ENCODE peak calls at places on chromosomes 6 and 20, in eight cellular contexts. U, K, B, T, O, I, F and R are unnamed samples.

GRCh38 chr6:144104898-144105487 is 9.6 kb upstream of the SF3B5 start:
- DNase-seq in U (peak), K (no peak), B (no peak), T (no peak), O (peak), I (peak), F (peak), R (no peak)

GRCh38 chr6:70082830-70083229 is 216.5 kb downstream of the COL19A1 start:
- DNase-seq in U (no peak), K (no peak), B (no peak), T (no peak), O (no peak), I (no peak), F (no peak), R (no peak)

GRCh38 chr6:128494440-128494839 is 26.0 kb downstream of the PTPRK start:
- DNase-seq in U (no peak), K (no peak), B (no peak), T (no peak), O (no peak), I (peak), F (no peak), R (no peak)

GRCh38 chr6:12527339-12527738 is 189.2 kb upstream of the PHACTR1 start:
- DNase-seq in U (no peak), K (no peak), B (no peak), T (no peak), O (no peak), I (no peak), F (no peak), R (no peak)

GRCh38 chr6:90811596-90812226 is 224.8 kb upstream of the MAP3K7 start:
- DNase-seq in U (no peak), K (no peak), B (no peak), T (no peak), O (no peak), I (no peak), F (no peak), R (no peak)

GRCh38 chr6:79180082-79180481 is 54.4 kb downstream of the HMGN3 start:
- DNase-seq in U (no peak), K (no peak), B (no peak), T (no peak), O (no peak), I (no peak), F (no peak), R (no peak)

GRCh38 chr6:131755597-131755996 is 44.8 kb upstream of the CTAGE9 start:
- DNase-seq in U (no peak), K (no peak), B (no peak), T (no peak), O (no peak), I (no peak), F (peak), R (no peak)

GRCh38 chr6:36358235-36358915 is 21.7 kb upstream of the BNIP5 start:
- DNase-seq in U (peak), K (no peak), B (no peak), T (peak), O (no peak), I (no peak), F (peak), R (no peak)

GRCh38 chr20:45611054-45611453 is 18.5 kb upstream of the WFDC10A start:
- DNase-seq in U (no peak), K (no peak), B (no peak), T (no peak), O (no peak), I (no peak), F (peak), R (no peak)

GRCh38 chr6:134323294-134323693 is 5.4 kb upstream of the SGK1 start:
- DNase-seq in U (no peak), K (no peak), B (no peak), T (no peak), O (no peak), I (no peak), F (no peak), R (no peak)

GRCh38 chr6:2047855-2048254 is 197.6 kb downstream of the GMDS start:
- DNase-seq in U (no peak), K (no peak), B (no peak), T (no peak), O (no peak), I (no peak), F (peak), R (no peak)

GRCh38 chr6:110462884-110463481 is 13.4 kb downstream of the SLC22A16 start:
- DNase-seq in U (no peak), K (no peak), B (no peak), T (no peak), O (no peak), I (no peak), F (no peak), R (no peak)

GRCh38 chr6:34813028-34813742 is 21.3 kb downstream of the BLTP3A start:
- DNase-seq in U (no peak), K (no peak), B (no peak), T (no peak), O (no peak), I (no peak), F (no peak), R (no peak)

GRCh38 chr6:36577298-36577697 is 16.9 kb upstream of the SRSF3 start:
- DNase-seq in U (peak), K (no peak), B (no peak), T (no peak), O (peak), I (no peak), F (peak), R (no peak)

GRCh38 chr6:106163446-106163965 is 77.4 kb downstream of the PRDM1 start:
- DNase-seq in U (no peak), K (no peak), B (peak), T (no peak), O (no peak), I (no peak), F (peak), R (no peak)

GRCh38 chr6:100808638-100809275 is 72.4 kb downstream of the ASCC3 start:
- DNase-seq in U (no peak), K (no peak), B (no peak), T (no peak), O (no peak), I (no peak), F (no peak), R (no peak)

GRCh38 chr6:36916159-36916558 is 30.4 kb downstream of the C6orf89 start:
- DNase-seq in U (no peak), K (no peak), B (no peak), T (no peak), O (no peak), I (no peak), F (no peak), R (no peak)

GRCh38 chr6:44216677-44217331 is at the start of gene MYMX:
- DNase-seq in U (no peak), K (peak), B (peak), T (peak), O (no peak), I (peak), F (no peak), R (no peak)

GRCh38 chr6:161292650-161293281 is 18.9 kb upstream of the AGPAT4 start:
- DNase-seq in U (no peak), K (no peak), B (no peak), T (no peak), O (no peak), I (no peak), F (peak), R (no peak)

GRCh38 chr20:48051810-48052491 is 266.7 kb upstream of the SULF2 start:
- DNase-seq in U (peak), K (no peak), B (no peak), T (no peak), O (peak), I (no peak), F (peak), R (no peak)

GRCh38 chr6:111070407-111070743 is 16.9 kb upstream of the SLC16A10 start:
- DNase-seq in U (no peak), K (no peak), B (no peak), T (no peak), O (no peak), I (no peak), F (no peak), R (no peak)

GRCh38 chr6:155177369-155177961 is 86.3 kb upstream of the CLDN20 start:
- DNase-seq in U (peak), K (no peak), B (peak), T (no peak), O (peak), I (peak), F (peak), R (no peak)

GRCh38 chr6:1912731-1913130 is 303.0 kb downstream of the FOXC1 start:
- DNase-seq in U (no peak), K (no peak), B (no peak), T (no peak), O (no peak), I (no peak), F (no peak), R (no peak)

GRCh38 chr6:6002005-6002808 is 4.5 kb downstream of the NRN1 start:
- DNase-seq in U (no peak), K (no peak), B (peak), T (no peak), O (no peak), I (no peak), F (no peak), R (no peak)

GRCh38 chr6:142271476-142271875 is 30.3 kb upstream of the ADGRG6 start:
- DNase-seq in U (no peak), K (no peak), B (no peak), T (no peak), O (no peak), I (no peak), F (peak), R (no peak)

GRCh38 chr20:48463096-48463710 is 364.6 kb downstream of the PREX1 start:
- DNase-seq in U (no peak), K (no peak), B (no peak), T (no peak), O (no peak), I (no peak), F (no peak), R (no peak)

GRCh38 chr6:11598687-11599086 is 61.1 kb downstream of the TMEM170B start:
- DNase-seq in U (no peak), K (no peak), B (no peak), T (no peak), O (peak), I (no peak), F (no peak), R (no peak)

GRCh38 chr6:53862517-53863457 is 68.0 kb downstream of the LRRC1 start:
- DNase-seq in U (no peak), K (no peak), B (no peak), T (no peak), O (no peak), I (no peak), F (peak), R (no peak)

GRCh38 chr6:43974643-43975235 is 152.5 kb downstream of the MRPL14 start:
- DNase-seq in U (no peak), K (no peak), B (no peak), T (no peak), O (no peak), I (no peak), F (no peak), R (no peak)

GRCh38 chr6:75171581-75172360 is 34.1 kb downstream of the COL12A1 start:
- DNase-seq in U (no peak), K (no peak), B (no peak), T (no peak), O (no peak), I (no peak), F (peak), R (no peak)

GRCh38 chr6:7451321-7451720 is 61.7 kb downstream of the RIOK1 start:
- DNase-seq in U (no peak), K (no peak), B (no peak), T (no peak), O (no peak), I (no peak), F (no peak), R (no peak)

GRCh38 chr6:138242987-138243592 is 24.8 kb upstream of the PBOV1 start:
- DNase-seq in U (no peak), K (no peak), B (no peak), T (no peak), O (no peak), I (no peak), F (no peak), R (no peak)

GRCh38 chr6:14317616-14318015 is 200.0 kb downstream of the CD83 start:
- DNase-seq in U (no peak), K (no peak), B (no peak), T (no peak), O (no peak), I (no peak), F (no peak), R (no peak)

GRCh38 chr6:14320342-14320741 is 202.8 kb downstream of the CD83 start:
- DNase-seq in U (no peak), K (no peak), B (no peak), T (no peak), O (no peak), I (no peak), F (no peak), R (no peak)

GRCh38 chr6:14324042-14324441 is 206.5 kb downstream of the CD83 start:
- DNase-seq in U (peak), K (no peak), B (no peak), T (no peak), O (no peak), I (no peak), F (no peak), R (no peak)

GRCh38 chr6:14322841-14323240 is 205.3 kb downstream of the CD83 start:
- DNase-seq in U (no peak), K (no peak), B (no peak), T (no peak), O (no peak), I (no peak), F (no peak), R (no peak)

DNA sequence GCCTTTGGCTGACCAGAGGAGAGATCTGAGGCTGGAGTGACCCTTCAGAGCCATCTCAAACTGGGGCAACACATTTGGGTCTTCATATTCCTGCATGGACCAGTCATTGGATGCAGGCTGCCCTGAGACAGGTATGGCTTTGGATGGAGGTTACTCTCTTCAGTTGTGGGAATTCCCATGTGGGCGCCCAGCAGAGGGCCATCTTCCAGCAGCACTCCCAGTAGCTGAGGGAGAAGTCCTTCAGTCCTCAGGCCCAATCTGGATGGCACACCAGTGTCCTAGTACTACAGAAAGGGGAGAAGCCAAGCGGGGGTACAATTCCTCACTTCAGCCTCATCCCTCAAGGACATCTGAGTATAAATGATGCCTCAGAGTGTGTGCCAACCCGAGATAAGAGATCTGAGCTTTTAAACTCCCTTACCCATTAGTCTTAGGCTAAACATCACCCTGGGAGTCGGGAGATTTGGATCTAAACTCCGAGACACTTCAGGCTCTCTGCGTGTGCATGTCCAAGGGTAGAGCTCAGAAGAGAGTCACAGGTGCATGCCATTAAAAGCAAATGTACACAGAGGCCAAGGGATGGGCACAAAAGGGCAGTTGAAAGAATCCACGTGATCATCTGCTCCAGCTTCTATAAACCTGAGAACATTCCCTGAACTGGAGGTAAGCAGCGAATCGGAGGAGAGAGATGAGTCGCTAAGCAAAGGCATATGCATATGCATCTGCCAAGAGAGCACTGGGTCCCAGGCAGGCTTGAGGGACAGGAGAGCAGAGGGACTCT is 204.6 kb downstream of the CD83 start:
- DNase-seq in U (peak), K (peak), B (peak), T (no peak), O (no peak), I (no peak), F (no peak), R (no peak)
- TF ChIP-seq CTCF in U (no peak), K (peak), B (peak), T (peak), O (no peak), I (peak), F (no peak), R (no peak)

DNA sequence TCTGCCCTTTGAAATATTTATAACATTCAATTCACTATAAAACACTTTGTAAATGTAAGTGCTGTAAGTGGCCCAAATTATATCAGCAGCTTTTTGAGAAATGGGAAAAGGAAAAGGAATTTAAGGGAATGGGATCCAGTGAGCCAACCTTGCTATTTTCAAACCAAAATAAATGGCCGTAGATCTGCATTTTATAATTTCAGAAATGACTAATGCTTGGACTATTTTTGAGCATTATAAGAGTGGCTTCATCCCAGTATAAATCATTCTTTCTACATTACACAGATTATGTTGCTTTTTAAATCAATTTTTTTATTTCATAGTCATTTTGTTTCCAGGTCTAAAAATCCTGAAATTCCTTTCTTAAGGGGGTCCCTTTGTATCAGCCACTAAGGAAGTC is 49.2 kb downstream of the ANKRD6 start:
- DNase-seq in U (no peak), K (no peak), B (no peak), T (no peak), O (no peak), I (no peak), F (no peak), R (no peak)
- TF ChIP-seq CTCF in U (no peak), K (no peak), B (no peak), T (no peak), O (no peak), I (no peak), F (no peak), R (no peak)

DNA sequence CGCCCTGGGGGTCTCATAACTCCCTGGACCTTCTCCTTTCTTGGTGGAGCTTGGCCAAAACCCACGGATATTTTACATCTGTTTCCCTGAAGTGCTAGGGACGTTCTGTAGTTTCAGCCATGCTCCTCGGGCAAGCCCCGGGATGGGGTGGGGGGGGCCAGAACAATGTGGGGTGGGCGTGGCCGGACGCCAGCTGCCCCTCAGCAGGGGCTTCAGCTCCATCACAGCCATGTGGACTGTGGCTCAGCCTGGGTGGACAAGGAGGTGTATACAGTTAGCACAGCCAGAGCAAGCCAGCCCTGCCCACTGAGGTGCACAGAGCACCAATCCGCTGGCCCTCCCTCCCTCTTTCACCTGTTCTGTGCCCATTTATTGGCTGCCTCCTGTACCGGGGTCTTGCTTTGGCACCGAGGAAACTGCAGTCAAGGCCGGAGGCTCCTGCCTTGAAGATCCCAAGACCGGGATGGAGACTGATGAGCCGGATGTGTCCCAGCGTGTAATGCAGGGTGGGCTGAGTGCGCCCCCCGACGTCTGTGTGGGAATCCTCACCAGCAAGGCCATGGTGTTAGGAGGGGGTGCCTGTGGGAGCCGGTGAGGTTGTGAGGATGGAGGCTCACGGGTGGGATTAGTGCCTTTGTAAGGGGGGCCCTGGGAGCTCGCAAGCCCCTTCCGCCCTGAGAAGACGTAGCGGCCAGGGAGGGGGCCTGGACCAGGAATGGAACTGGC is 28.0 kb downstream of the FRMD1 start:
- DNase-seq in U (no peak), K (no peak), B (peak), T (peak), O (no peak), I (no peak), F (peak), R (no peak)
- TF ChIP-seq CTCF in U (no peak), K (peak), B (peak), T (no peak), O (no peak), I (peak), F (peak), R (no peak)

DNA sequence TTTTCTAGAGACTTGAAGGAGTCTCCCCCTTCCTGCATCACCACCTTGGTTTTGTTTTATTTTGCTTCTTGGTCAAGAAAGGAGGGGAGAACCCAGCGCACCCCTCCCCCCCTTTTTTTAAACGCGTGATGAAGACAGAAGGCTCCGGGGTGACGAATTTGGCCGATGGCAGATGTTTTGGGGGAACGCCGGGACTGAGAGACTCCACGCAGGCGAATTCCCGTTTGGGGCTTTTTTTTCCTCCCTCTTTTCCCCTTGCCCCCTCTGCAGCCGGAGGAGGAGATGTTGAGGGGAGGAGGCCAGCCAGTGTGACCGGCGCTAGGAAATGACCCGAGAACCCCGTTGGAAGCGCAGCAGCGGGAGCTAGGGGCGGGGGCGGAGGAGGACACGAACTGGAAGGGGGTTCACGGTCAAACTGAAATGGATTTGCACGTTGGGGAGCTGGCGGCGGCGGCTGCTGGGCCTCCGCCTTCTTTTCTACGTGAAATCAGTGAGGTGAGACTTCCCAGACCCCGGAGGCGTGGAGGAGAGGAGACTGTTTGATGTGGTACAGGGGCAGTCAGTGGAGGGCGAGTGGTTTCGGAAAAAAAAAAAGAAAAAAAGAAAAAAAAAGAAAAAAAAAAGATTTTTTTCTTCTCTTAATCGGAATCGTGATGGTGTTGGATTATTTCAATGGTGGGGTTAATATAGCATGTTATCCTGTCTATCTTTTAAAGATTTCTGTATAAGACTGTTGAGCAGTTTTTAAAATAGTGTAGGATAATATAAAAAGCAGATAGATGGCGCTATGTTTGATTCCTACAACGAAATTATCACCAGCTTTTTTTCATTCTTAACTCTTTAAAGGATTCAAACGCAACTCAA is 3.1 kb downstream of the SOX4 start:
- DNase-seq in U (peak), K (peak), B (peak), T (peak), O (peak), I (peak), F (peak), R (peak)
- TF ChIP-seq CTCF in U (peak), K (peak), B (peak), T (peak), O (peak), I (peak), F (peak), R (peak)